ENCODE peak calls at places on chromosomes 2 and 18, in six cellular contexts. G is neuronal stem cell, C is H9, W is IMR-90, E is mesenchymal stem cell, O is H1. X is an unnamed sample.
A peak's percentile ranks its signal among the peaks of the same experiment; 100 is the strongest.

GRCh38 chr2:127525692-127526141 is 572 bp downstream of the IWS1 start:
- DNase-seq in W (peak; percentile 59), O (no peak), E (peak; percentile 70), G (no peak), C (no peak), X (peak; percentile 57)

GRCh38 chr2:127640082-127641072 is 5.6 kb upstream of the GPR17 start:
- DNase-seq in G (no peak), E (no peak), C (peak; percentile 74), W (no peak), O (no peak), X (peak; percentile 70)

GRCh38 chr18:9834551-9834950 is 51.2 kb upstream of the TXNDC2 start:
- DNase-seq in W (no peak), C (no peak), G (no peak), O (no peak), E (no peak), X (no peak)

GRCh38 chr18:6031004-6031403 is 135.7 kb upstream of the TMEM200C start:
- DNase-seq in E (no peak), C (no peak), W (peak; percentile 12), G (no peak), O (no peak), X (no peak)

GRCh38 chr2:224278531-224278930 is 123.4 kb downstream of the FAM124B start:
- DNase-seq in E (no peak), C (no peak), O (no peak), W (peak; percentile 33), G (no peak), X (no peak)

GRCh38 chr2:151830966-151831365 is 2.7 kb upstream of the ARL5A start:
- DNase-seq in E (no peak), C (no peak), O (no peak), W (no peak), G (no peak), X (no peak)

GRCh38 chr18:34222025-34222395 is 2.7 kb downstream of the NOL4 start:
- DNase-seq in C (peak; percentile 40), W (no peak), O (no peak), E (no peak), G (no peak), X (no peak)

GRCh38 chr2:53127061-53127650 is 640.4 kb upstream of the CHAC2 start:
- DNase-seq in G (no peak), E (no peak), O (no peak), W (no peak), C (no peak), X (no peak)

GRCh38 chr18:79857082-79857661 is 59.4 kb downstream of the KCNG2 start:
- DNase-seq in W (peak; percentile 58), E (peak; percentile 1), O (no peak), C (no peak), G (no peak), X (no peak)

GRCh38 chr18:57784034-57784815 is 18.9 kb downstream of the ATP8B1 start:
- DNase-seq in G (no peak), C (no peak), O (no peak), W (peak; percentile 87), E (peak; percentile 80), X (no peak)

GRCh38 chr2:131493199-131494018 is 1.2 kb upstream of the MZT2A start:
- DNase-seq in E (peak; percentile 23), C (no peak), W (no peak), G (no peak), O (no peak), X (no peak)
- H2AK5ac ChIP-seq in E (no peak overlapping the region), C (no peak overlapping the region), W (peak overlapping the region; percentile 92), G (peak overlapping the region; percentile 79), O (peak overlapping the region; percentile 75), X (peak overlapping the region; percentile 13)

DNA sequence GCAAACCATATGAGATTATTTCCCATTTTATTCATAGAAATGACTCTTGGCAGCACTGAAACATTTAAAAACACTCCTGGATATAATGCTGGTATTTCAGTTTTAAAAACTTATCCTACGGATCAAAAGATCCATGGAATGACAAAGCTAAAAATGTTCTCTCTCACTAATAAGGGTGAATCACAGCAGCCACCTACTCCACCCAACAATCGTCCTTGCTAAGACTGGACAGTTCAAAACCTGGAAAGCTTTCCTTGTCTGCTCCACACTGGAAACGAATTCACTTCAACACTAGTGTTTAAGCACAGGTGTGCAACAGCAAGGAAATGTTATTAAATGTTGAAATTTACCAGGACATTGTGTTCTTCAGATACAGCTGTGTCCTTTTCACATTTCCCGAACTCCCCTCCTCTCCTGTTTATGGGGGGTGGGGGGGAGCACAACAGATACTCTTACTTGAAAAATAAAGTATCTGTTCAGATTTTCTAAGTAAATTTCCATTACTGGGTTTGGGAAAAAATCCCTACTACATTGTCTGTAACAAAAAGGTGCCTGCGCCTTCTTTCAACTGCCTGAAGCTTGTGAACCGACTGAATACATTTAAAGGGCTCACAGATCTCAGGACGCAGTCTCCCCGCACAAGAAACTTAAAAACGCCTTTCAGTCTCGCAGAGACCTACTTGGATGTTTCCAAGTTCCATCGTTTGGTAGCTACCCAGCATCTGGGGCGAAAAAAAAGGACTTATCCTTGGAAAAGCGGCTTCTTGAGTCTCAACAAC is 1.4 kb downstream of the YWHAQ start:
- DNase-seq in C (no peak), O (no peak), W (peak; percentile 46), G (peak; percentile 20), E (peak; percentile 59), X (peak; percentile 79)
- H4K91ac ChIP-seq in C (peak overlapping the region; percentile 95), O (no peak overlapping the region), W (peak overlapping the region; percentile 84), G (no peak overlapping the region), E (no peak overlapping the region), X (peak overlapping the region; percentile 91)

DNA sequence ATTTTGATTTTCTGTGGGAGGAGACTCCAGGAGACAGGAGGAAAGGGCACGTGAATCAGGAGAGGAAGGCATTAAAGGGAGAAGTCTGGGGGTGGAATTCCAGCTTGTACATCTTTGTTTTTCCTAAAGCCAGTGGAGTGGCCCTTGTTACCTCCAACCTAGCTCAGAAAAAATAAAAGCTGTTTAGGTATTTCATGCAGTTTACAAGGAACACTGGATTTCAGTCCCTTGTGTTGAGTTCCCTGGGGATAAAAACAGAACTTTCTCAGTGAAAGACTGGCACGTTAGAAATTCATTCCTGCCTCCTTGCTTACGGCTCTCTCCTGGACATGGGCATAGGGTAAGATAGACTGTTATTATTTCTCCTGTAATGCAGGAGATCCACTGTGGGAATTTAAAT is 170.2 kb downstream of the ZEB2 start:
- DNase-seq in O (no peak), W (no peak), C (no peak), G (no peak), E (no peak), X (no peak)
- H2BK5ac ChIP-seq in O (no peak overlapping the region), W (no peak overlapping the region), C (no peak overlapping the region), G (no peak overlapping the region), E (peak overlapping the region; percentile 44), X (peak overlapping the region; percentile 92)

GRCh38 chr2:218021536-218022071 is 18.8 kb upstream of the TNS1 start:
- DNase-seq in E (no peak), O (no peak), W (no peak), G (no peak), C (no peak), X (no peak)

GRCh38 chr2:218020966-218021535 is 18.3 kb upstream of the TNS1 start:
- DNase-seq in E (no peak), O (no peak), G (no peak), W (no peak), C (no peak), X (no peak)

GRCh38 chr2:218022131-218022850 is 19.5 kb upstream of the TNS1 start:
- DNase-seq in O (no peak), W (no peak), G (no peak), E (no peak), C (peak; percentile 23), X (no peak)

GRCh38 chr2:218019411-218020060 is 16.7 kb upstream of the TNS1 start:
- DNase-seq in W (no peak), E (no peak), G (no peak), O (no peak), C (no peak), X (no peak)

DNA sequence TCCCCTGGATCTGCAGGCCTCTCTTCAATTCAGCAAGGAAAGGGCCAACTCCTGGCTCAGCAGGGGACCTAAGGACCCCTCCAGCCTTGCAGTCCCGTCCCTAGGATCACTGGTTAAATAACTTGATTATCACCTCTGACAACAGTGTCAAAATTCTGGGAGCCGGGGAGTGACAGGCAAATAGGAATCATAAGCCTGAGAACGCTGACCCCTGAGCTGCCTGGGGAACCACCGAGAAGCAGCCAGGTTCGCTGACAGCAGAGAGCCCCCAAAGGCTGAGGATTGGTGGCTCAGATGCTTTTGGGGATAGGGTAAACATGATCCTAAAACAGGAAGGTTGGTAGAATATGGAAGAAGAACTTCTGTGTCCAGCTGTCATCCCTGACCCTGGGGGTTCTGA is 17.5 kb upstream of the TNS1 start:
- DNase-seq in G (no peak), E (no peak), C (no peak), O (no peak), W (no peak), X (no peak)
- H2AK5ac ChIP-seq in G (peak overlapping the region; percentile 44), E (no peak overlapping the region), C (no peak overlapping the region), O (no peak overlapping the region), W (no peak overlapping the region), X (no peak overlapping the region)

GRCh38 chr2:235112365-235112764 is 160.5 kb downstream of the SH3BP4 start:
- DNase-seq in O (no peak), W (no peak), E (no peak), G (no peak), C (peak; percentile 4), X (no peak)

GRCh38 chr2:235113854-235114253 is 162.0 kb downstream of the SH3BP4 start:
- DNase-seq in W (no peak), G (no peak), C (peak; percentile 91), E (no peak), O (no peak), X (peak; percentile 9)

DNA sequence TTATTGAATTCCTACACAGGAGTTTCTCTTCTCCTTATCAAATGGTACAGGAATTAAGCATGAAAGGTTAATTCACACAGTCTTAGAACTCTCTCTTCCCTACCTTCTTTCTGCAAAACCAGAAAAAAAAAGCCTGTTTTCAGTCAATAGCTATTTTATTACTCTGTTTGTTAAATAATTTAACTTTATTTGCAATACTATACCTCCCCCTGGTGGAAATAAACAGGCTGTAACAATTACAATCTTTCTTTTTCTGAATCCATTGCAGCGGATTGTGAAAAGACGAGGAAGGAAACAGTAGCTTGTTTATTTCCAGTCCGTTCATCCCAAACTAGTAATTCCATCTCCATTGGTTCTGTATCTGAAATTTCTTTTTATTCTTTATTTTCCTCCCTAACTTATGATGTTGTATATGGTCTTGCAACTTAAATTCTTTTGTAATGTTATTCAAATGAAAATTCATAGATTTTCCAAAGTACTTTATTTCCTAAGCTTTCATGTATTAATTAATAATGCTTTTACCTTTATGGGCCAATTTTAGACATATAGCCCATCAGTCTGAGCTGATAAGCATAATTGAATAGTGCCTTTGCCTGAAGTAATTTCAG is 165.2 kb downstream of the SH3BP4 start:
- DNase-seq in E (peak; percentile 65), C (no peak), O (no peak), G (peak; percentile 27), W (peak; percentile 48), X (peak; percentile 79)
- H4K91ac ChIP-seq in E (no peak overlapping the region), C (no peak overlapping the region), O (no peak overlapping the region), G (no peak overlapping the region), W (no peak overlapping the region), X (no peak overlapping the region)

DNA sequence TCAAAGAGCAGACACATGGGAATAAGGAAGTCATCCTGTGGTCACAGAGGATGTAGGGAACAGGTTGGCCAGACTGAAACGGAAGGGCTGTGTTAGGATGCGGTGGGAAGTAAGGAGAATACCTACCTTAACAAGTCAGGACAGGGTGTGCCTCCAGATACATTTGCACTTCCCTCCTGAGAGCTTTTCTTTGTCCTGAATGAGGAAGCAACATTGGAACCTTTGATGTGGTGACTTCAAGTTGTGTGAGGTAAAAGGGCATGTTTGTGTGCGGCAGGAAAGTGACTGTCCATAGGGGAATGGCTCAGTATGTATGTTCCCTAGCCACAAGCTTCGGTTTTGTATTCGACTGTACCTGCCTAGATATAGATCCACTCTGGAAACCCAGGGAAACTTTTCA is 24.9 kb upstream of the LRRTM1 start:
- DNase-seq in G (no peak), O (no peak), C (no peak), E (no peak), W (no peak), X (no peak)
- H2BK5ac ChIP-seq in G (no peak overlapping the region), O (no peak overlapping the region), C (no peak overlapping the region), E (no peak overlapping the region), W (no peak overlapping the region), X (no peak overlapping the region)

GRCh38 chr2:16003152-16003551 is 62.8 kb downstream of the MYCN start:
- DNase-seq in G (no peak), C (no peak), O (no peak), E (no peak), W (no peak), X (no peak)
- H2AK5ac ChIP-seq in G (no peak overlapping the region), C (no peak overlapping the region), O (no peak overlapping the region), E (no peak overlapping the region), W (no peak overlapping the region), X (no peak overlapping the region)

X was measured in trophoblast cell.